ENCODE peak calls at places on chromosomes 13 and 19, in five cellular contexts. S, Y, O, T and M are unnamed samples.

GRCh38 chr19:11339254-11340098 is at the start of gene RAB3D:
- DNase-seq in S (peak; percentile 86), Y (peak; percentile 81), O (peak; percentile 85), T (peak; percentile 47), M (peak; percentile 71)

GRCh38 chr19:14090509-14091085 is at the start of gene SAMD1:
- DNase-seq in S (peak; percentile 84), Y (no peak), O (peak; percentile 66), T (no peak), M (no peak)

GRCh38 chr19:38970664-38971532 is 4.6 kb downstream of the FBXO17 start:
- DNase-seq in S (no peak), Y (no peak), O (no peak), T (no peak), M (no peak)

GRCh38 chr13:72290962-72291681 is 424.1 kb upstream of the DACH1 start:
- DNase-seq in S (peak; percentile 95), Y (peak; percentile 7), O (no peak), T (no peak), M (peak; percentile 45)

GRCh38 chr19:44212865-44213346 is 574 bp downstream of the ZNF227 start:
- DNase-seq in S (peak; percentile 31), Y (no peak), O (no peak), T (no peak), M (no peak)

GRCh38 chr13:45409993-45410392 is 8.2 kb downstream of the SLC25A30 start:
- DNase-seq in S (no peak), Y (no peak), O (no peak), T (no peak), M (no peak)

GRCh38 chr19:38255759-38256052 is 468 bp downstream of the PPP1R14A start:
- DNase-seq in S (no peak), Y (no peak), O (no peak), T (no peak), M (no peak)

GRCh38 chr13:57627663-57628062 is 3.9 kb upstream of the PCDH17 start:
- DNase-seq in S (peak; percentile 39), Y (no peak), O (no peak), T (no peak), M (no peak)

GRCh38 chr13:66860868-66861447 is 369.2 kb downstream of the PCDH9 start:
- DNase-seq in S (no peak), Y (no peak), O (no peak), T (no peak), M (no peak)

GRCh38 chr19:1763648-1764292 is 10.5 kb downstream of the ONECUT3 start:
- DNase-seq in S (no peak), Y (no peak), O (no peak), T (no peak), M (no peak)

GRCh38 chr19:2170219-2170618 is 6.5 kb downstream of the DOT1L start:
- DNase-seq in S (no peak), Y (no peak), O (no peak), T (no peak), M (no peak)

GRCh38 chr13:95343944-95344343 is 42.7 kb upstream of the ABCC4 start:
- DNase-seq in S (no peak), Y (no peak), O (no peak), T (no peak), M (no peak)

GRCh38 chr13:21071015-21071414 is 9.6 kb upstream of the LATS2 start:
- DNase-seq in S (no peak), Y (no peak), O (no peak), T (no peak), M (no peak)

GRCh38 chr13:112771877-112772538 is 82.2 kb downstream of the ATP11A start:
- DNase-seq in S (no peak), Y (no peak), O (no peak), T (no peak), M (no peak)

GRCh38 chr13:44867825-44868224 is 121.4 kb downstream of the NUFIP1 start:
- DNase-seq in S (no peak), Y (no peak), O (no peak), T (no peak), M (no peak)

GRCh38 chr19:11856568-11857264 is 8.2 kb downstream of the ZNF439 start:
- DNase-seq in S (no peak), Y (no peak), O (no peak), T (no peak), M (no peak)

GRCh38 chr13:37059848-37060192 is 332 bp upstream of the SUPT20H start:
- DNase-seq in S (no peak), Y (no peak), O (no peak), T (no peak), M (no peak)

GRCh38 chr19:50721441-50722137 is 1.6 kb upstream of the CLEC11A start:
- DNase-seq in S (peak; percentile 28), Y (no peak), O (no peak), T (no peak), M (no peak)

GRCh38 chr19:38033658-38034150 is 126.7 kb downstream of the SIPA1L3 start:
- DNase-seq in S (no peak), Y (no peak), O (no peak), T (no peak), M (no peak)

GRCh38 chr13:73832203-73832602 is 302.0 kb downstream of the KLF12 start:
- DNase-seq in S (no peak), Y (no peak), O (no peak), T (no peak), M (no peak)

GRCh38 chr19:12034610-12035009 is 869 bp downstream of the ZNF433 start:
- DNase-seq in S (no peak), Y (no peak), O (no peak), T (no peak), M (no peak)